ENCODE peak calls at places on chromosomes 16 and 17, in four cellular contexts. One of them, this sample, is unnamed.

GRCh38 chr16:68367034-68367433 is 56.2 kb downstream of the PRMT7 start:
- DNase-seq in neural progenitor cell: peak
- DNase-seq in A549: peak
- DNase-seq in fibroblast of lung: no peak
- DNase-seq in this sample: peak

GRCh38 chr17:8004899-8005298 is 2.5 kb downstream of the GUCY2D start:
- DNase-seq in neural progenitor cell: no peak
- DNase-seq in fibroblast of lung: peak
- DNase-seq in A549: no peak
- DNase-seq in this sample: peak

GRCh38 chr17:65936013-65936412 is 255.9 kb downstream of the CEP112 start:
- DNase-seq in A549: no peak
- DNase-seq in neural progenitor cell: no peak
- DNase-seq in fibroblast of lung: peak
- DNase-seq in this sample: peak

GRCh38 chr17:61399131-61400057 is at the start of gene TBX2:
- DNase-seq in fibroblast of lung: peak
- DNase-seq in A549: peak
- DNase-seq in neural progenitor cell: peak
- DNase-seq in this sample: peak

GRCh38 chr17:72426948-72427760 is 306.3 kb downstream of the SOX9 start:
- DNase-seq in fibroblast of lung: no peak
- DNase-seq in A549: no peak
- DNase-seq in neural progenitor cell: no peak
- DNase-seq in this sample: no peak

GRCh38 chr16:68246121-68246520 is 948 bp downstream of the PLA2G15 start:
- DNase-seq in fibroblast of lung: no peak
- DNase-seq in A549: no peak
- DNase-seq in neural progenitor cell: no peak
- DNase-seq in this sample: no peak

GRCh38 chr16:75301804-75302203 is 50.4 kb upstream of the BCAR1 start:
- DNase-seq in neural progenitor cell: no peak
- DNase-seq in A549: no peak
- DNase-seq in fibroblast of lung: peak
- DNase-seq in this sample: no peak

GRCh38 chr17:2776589-2777241 is 19.5 kb upstream of the RAP1GAP2 start:
- DNase-seq in A549: peak
- DNase-seq in neural progenitor cell: peak
- DNase-seq in fibroblast of lung: no peak
- DNase-seq in this sample: no peak

GRCh38 chr17:3771140-3771539 is 29.8 kb downstream of the ITGAE start:
- DNase-seq in neural progenitor cell: no peak
- DNase-seq in A549: no peak
- DNase-seq in fibroblast of lung: peak
- DNase-seq in this sample: no peak

GRCh38 chr17:44899074-44899782 is at the start of gene EFTUD2:
- DNase-seq in fibroblast of lung: peak
- DNase-seq in A549: peak
- DNase-seq in neural progenitor cell: peak
- DNase-seq in this sample: peak

GRCh38 chr17:57260325-57261083 is 4.2 kb downstream of the MSI2 start:
- DNase-seq in neural progenitor cell: no peak
- DNase-seq in fibroblast of lung: no peak
- DNase-seq in A549: no peak
- DNase-seq in this sample: no peak
- H3K4me3 ChIP-seq in neural progenitor cell: peak
- H3K4me3 ChIP-seq in fibroblast of lung: no peak
- H3K4me3 ChIP-seq in A549: no peak
- H3K4me3 ChIP-seq in this sample: no peak

DNA sequence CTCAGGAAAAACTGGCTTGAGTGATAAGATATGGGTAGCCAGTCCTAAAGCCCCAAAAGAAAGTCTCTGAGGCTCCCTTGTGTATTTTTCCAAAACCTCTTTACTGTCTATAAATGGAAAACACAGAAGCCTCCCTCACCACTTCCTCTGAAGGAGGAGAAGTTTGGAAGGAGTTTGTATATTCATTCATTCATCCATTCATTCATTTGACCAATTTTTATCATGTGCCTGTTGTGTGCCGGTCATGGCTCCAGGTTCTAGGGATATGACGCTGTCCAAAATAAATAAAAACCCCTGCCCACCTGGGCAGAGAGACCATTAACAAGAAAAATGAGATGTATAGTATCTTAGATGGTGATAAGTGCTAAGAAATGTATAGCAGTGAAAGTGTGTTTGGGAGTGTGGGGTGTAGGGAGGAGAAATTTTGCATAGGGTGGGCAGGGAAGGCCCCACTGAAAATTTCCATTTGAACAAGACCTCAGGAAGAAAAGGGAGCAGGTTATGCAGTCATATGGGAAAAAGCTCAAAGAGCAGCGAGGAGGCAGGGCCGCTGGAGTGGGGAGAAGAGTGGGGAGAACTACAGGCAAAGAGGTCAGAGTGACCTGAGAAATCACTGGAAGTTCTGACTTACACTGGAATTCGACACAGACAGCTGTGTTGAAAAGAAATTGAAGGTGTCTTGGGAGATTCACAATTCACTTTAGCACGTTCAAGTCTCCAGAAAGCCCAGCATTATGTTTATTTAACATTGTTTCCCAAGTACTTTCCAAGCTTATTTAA is 6.1 kb upstream of the WIPI1 start:
- DNase-seq in neural progenitor cell: no peak
- DNase-seq in A549: no peak
- DNase-seq in fibroblast of lung: no peak
- DNase-seq in this sample: no peak
- TF ChIP-seq CTCF in neural progenitor cell: no peak
- TF ChIP-seq CTCF in A549: no peak
- TF ChIP-seq CTCF in fibroblast of lung: no peak
- TF ChIP-seq CTCF in this sample: no peak

DNA sequence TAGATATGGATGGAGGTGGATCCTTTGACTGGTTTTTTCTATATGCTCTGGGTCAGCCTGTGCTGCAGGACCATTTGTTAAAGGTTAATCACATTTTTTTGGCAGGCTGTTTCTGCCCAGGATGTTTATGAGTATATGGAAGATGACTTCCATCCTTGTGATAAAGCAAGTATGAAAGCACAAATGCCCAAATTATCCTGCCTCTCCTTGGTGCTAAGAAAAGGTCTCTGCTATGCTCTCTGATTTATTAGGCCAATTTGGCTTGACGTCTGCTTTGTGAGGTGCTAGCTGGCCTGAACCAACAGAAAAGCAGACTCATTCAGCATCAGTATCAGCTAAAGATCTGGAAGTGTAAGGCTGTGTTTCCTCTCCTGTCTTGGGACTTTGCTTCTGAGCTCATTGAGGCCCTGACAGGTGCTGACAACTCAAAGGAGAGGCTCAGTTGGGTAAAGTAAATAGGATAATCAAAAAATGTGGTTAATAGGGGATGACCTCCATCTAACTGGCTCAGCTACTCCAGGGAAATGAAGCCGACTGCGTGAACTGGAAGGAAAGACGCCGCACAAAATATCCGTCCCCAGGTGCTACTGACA is 15.2 kb downstream of the ANKRD40 start:
- DNase-seq in A549: no peak
- DNase-seq in neural progenitor cell: no peak
- DNase-seq in fibroblast of lung: no peak
- DNase-seq in this sample: no peak
- H3K4me3 ChIP-seq in A549: no peak
- H3K4me3 ChIP-seq in neural progenitor cell: no peak
- H3K4me3 ChIP-seq in fibroblast of lung: no peak
- H3K4me3 ChIP-seq in this sample: no peak

GRCh38 chr16:27976990-27977389 is 86.5 kb downstream of the GSG1L start:
- DNase-seq in A549: no peak
- DNase-seq in fibroblast of lung: no peak
- DNase-seq in neural progenitor cell: no peak
- DNase-seq in this sample: no peak

GRCh38 chr16:27974896-27975540 is 88.5 kb downstream of the GSG1L start:
- DNase-seq in fibroblast of lung: no peak
- DNase-seq in neural progenitor cell: no peak
- DNase-seq in A549: no peak
- DNase-seq in this sample: no peak

GRCh38 chr16:27969574-27969973 is 93.9 kb downstream of the GSG1L start:
- DNase-seq in fibroblast of lung: no peak
- DNase-seq in neural progenitor cell: no peak
- DNase-seq in A549: no peak
- DNase-seq in this sample: peak

GRCh38 chr16:27972500-27972899 is 91.0 kb downstream of the GSG1L start:
- DNase-seq in neural progenitor cell: peak
- DNase-seq in fibroblast of lung: peak
- DNase-seq in A549: peak
- DNase-seq in this sample: peak

GRCh38 chr16:27973678-27974077 is 89.8 kb downstream of the GSG1L start:
- DNase-seq in neural progenitor cell: no peak
- DNase-seq in fibroblast of lung: no peak
- DNase-seq in A549: no peak
- DNase-seq in this sample: no peak
- TF ChIP-seq CTCF in neural progenitor cell: peak
- TF ChIP-seq CTCF in fibroblast of lung: no peak
- TF ChIP-seq CTCF in A549: no peak
- TF ChIP-seq CTCF in this sample: no peak

GRCh38 chr17:35087731-35088646 is 24.5 kb upstream of the RFFL start:
- DNase-seq in fibroblast of lung: peak
- DNase-seq in neural progenitor cell: no peak
- DNase-seq in A549: no peak
- DNase-seq in this sample: peak

GRCh38 chr17:35088647-35088910 is 25.1 kb upstream of the RFFL start:
- DNase-seq in fibroblast of lung: no peak
- DNase-seq in neural progenitor cell: peak
- DNase-seq in A549: no peak
- DNase-seq in this sample: no peak

GRCh38 chr17:35088911-35089845 is 25.7 kb upstream of the RFFL start:
- DNase-seq in neural progenitor cell: peak
- DNase-seq in fibroblast of lung: peak
- DNase-seq in A549: no peak
- DNase-seq in this sample: peak

GRCh38 chr17:35086931-35087573 is 23.5 kb upstream of the RFFL start:
- DNase-seq in fibroblast of lung: no peak
- DNase-seq in neural progenitor cell: no peak
- DNase-seq in A549: no peak
- DNase-seq in this sample: no peak

DNA sequence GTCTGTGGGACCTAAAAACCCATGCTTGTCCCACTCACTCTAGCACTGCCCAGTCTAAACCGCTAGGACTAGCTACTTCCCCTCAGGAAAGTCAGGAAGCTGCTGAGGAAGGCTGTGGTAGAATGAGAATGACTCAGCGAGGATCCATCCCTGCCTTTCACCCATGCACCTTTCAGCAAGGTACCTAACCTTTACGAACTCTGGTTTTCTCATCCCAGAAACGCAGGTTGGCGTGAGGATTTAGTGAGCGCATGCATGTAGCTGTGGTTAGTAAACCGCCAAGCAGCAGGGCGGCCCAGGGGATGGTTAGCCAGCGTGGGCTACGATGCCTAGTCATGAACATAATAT is 26.3 kb upstream of the RFFL start:
- DNase-seq in fibroblast of lung: peak
- DNase-seq in neural progenitor cell: peak
- DNase-seq in A549: peak
- DNase-seq in this sample: peak
- H3K4me3 ChIP-seq in fibroblast of lung: no peak
- H3K4me3 ChIP-seq in neural progenitor cell: peak
- H3K4me3 ChIP-seq in A549: peak
- H3K4me3 ChIP-seq in this sample: peak

GRCh38 chr16:1922357-1922756 is 4.1 kb upstream of the HS3ST6 start:
- DNase-seq in neural progenitor cell: no peak
- DNase-seq in fibroblast of lung: no peak
- DNase-seq in A549: no peak
- DNase-seq in this sample: no peak

GRCh38 chr16:1924095-1924494 is 5.9 kb upstream of the HS3ST6 start:
- DNase-seq in A549: no peak
- DNase-seq in neural progenitor cell: peak
- DNase-seq in fibroblast of lung: no peak
- DNase-seq in this sample: no peak

GRCh38 chr16:1926223-1926718 is 8.1 kb upstream of the HS3ST6 start:
- DNase-seq in fibroblast of lung: no peak
- DNase-seq in neural progenitor cell: no peak
- DNase-seq in A549: no peak
- DNase-seq in this sample: no peak

GRCh38 chr16:1920727-1921155 is 2.5 kb upstream of the HS3ST6 start:
- DNase-seq in fibroblast of lung: no peak
- DNase-seq in neural progenitor cell: peak
- DNase-seq in A549: no peak
- DNase-seq in this sample: peak

GRCh38 chr16:1923299-1924034 is 5.3 kb upstream of the HS3ST6 start:
- DNase-seq in neural progenitor cell: peak
- DNase-seq in A549: peak
- DNase-seq in fibroblast of lung: peak
- DNase-seq in this sample: peak
- TF ChIP-seq CTCF in neural progenitor cell: peak
- TF ChIP-seq CTCF in A549: peak
- TF ChIP-seq CTCF in fibroblast of lung: no peak
- TF ChIP-seq CTCF in this sample: peak

DNA sequence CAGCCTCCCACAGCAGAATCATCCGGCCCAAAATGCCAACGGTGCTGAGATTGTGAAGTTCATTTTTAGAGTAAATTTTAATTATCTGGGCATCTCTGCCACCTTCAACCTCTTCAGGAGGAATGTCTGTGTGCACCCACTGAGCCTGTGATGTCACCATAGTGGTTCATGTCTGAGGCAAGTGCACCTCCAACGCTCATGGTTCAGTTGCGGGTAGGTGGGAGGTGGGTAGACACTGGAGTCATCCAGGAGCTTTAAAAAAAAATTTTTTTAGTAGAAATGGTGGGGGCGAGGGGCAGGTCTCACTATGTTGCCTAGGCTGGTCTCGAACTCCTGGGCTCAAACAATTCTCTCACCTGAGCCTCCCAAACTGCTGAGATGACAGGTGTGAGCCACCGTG is 1.9 kb downstream of the FLYWCH1 start:
- DNase-seq in A549: no peak
- DNase-seq in neural progenitor cell: no peak
- DNase-seq in fibroblast of lung: no peak
- DNase-seq in this sample: no peak
- H3K4me3 ChIP-seq in A549: no peak
- H3K4me3 ChIP-seq in neural progenitor cell: no peak
- H3K4me3 ChIP-seq in fibroblast of lung: no peak
- H3K4me3 ChIP-seq in this sample: no peak

DNA sequence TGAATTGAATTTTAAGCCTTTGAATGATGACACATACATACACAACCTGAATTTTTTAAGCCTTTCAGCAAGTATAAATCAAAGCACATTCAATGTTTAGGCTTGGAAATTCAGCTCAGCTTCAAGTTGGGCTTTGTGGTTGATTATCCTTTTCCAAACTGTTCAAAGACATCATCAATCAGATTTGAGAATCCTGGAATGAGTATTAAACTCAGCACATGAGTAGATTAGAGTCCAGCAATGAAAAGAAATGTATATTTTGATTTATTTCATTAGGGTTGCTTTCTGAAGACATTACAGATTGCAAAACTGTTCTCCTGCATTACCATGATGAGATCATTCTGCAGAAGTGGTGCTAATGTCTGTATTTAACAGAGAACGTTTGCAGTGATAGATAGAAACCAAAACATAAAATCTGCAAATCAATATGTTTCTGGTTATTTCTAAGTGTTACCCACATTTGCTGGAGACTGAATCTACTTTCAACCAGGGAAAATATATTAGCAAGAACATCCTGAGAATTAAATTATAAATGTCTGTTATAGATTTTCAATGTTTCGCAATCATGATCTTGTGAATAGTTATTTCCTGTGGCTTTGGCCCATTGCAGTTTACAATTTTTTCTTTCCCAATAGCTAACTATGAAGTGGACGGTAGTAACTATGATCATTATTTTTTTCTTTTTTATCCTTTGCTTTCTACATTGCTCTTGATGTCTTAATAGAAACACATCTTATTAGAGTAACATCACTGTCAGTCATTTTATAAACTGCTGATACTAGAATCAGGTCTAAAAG is 1125.7 kb upstream of the GOT2 start:
- DNase-seq in neural progenitor cell: no peak
- DNase-seq in A549: no peak
- DNase-seq in fibroblast of lung: peak
- DNase-seq in this sample: peak
- TF ChIP-seq CTCF in neural progenitor cell: no peak
- TF ChIP-seq CTCF in A549: no peak
- TF ChIP-seq CTCF in fibroblast of lung: no peak
- TF ChIP-seq CTCF in this sample: no peak